ENCODE peak calls at places on chromosomes 1 and 21, in six cellular contexts. X is kidney tubule cell, J is non-pigmented ciliary epithelial cell, Z is A172, H is lower lobe of right lung, U is sciatic nerve. R is an unnamed sample.

GRCh38 chr1:53754484-53755312 is 15.7 kb upstream of the GLIS1 start:
- DNase-seq in J (no peak), X (peak), Z (peak), H (no peak), U (peak), R (no peak)

GRCh38 chr1:183470147-183470960 is 1.9 kb upstream of the SMG7 start:
- DNase-seq in H (peak), X (peak), J (no peak), Z (peak), U (peak), R (peak)

GRCh38 chr1:104780470-104781078 is 1030.9 kb downstream of the AMY1C start:
- DNase-seq in J (no peak), H (no peak), X (peak), U (no peak), Z (peak), R (no peak)

GRCh38 chr1:229563701-229564100 is 5.2 kb upstream of the ABCB10 start:
- DNase-seq in Z (peak), U (no peak), J (peak), H (no peak), X (peak), R (no peak)

GRCh38 chr1:241532173-241532553 is at the start of gene KMO:
- DNase-seq in J (no peak), Z (peak), H (no peak), U (no peak), X (peak), R (no peak)

GRCh38 chr1:181131255-181131901 is 42.9 kb downstream of the IER5 start:
- DNase-seq in Z (no peak), J (no peak), H (no peak), U (no peak), X (no peak), R (no peak)

GRCh38 chr1:185345913-185346717 is 29.1 kb upstream of the IVNS1ABP start:
- DNase-seq in H (no peak), U (no peak), J (no peak), X (no peak), Z (no peak), R (no peak)

GRCh38 chr1:73947009-73947408 is 251.0 kb downstream of the LRRIQ3 start:
- DNase-seq in Z (no peak), U (no peak), H (no peak), J (no peak), X (peak), R (no peak)

GRCh38 chr1:31912839-31913239 is 25.3 kb downstream of the PTP4A2 start:
- DNase-seq in H (no peak), J (no peak), U (no peak), X (no peak), Z (no peak), R (no peak)

GRCh38 chr1:227788279-227789041 is 27.0 kb upstream of the PRSS38 start:
- DNase-seq in Z (peak), X (peak), J (no peak), H (peak), U (peak), R (peak)

GRCh38 chr1:15049067-15049466 is 104.5 kb upstream of the TMEM51 start:
- DNase-seq in H (no peak), J (no peak), X (no peak), Z (no peak), U (no peak), R (no peak)

GRCh38 chr21:45366931-45367401 is 38.0 kb upstream of the COL18A1 start:
- DNase-seq in J (peak), U (no peak), X (peak), H (no peak), Z (peak), R (peak)

GRCh38 chr1:227316941-227317540 is 1.3 kb downstream of the CDC42BPA start:
- DNase-seq in H (no peak), J (no peak), U (no peak), X (peak), Z (no peak), R (peak)

GRCh38 chr1:90133133-90133532 is 138.2 kb downstream of the ZNF326 start:
- DNase-seq in J (no peak), U (no peak), Z (peak), H (no peak), X (peak), R (peak)

GRCh38 chr21:42653492-42654061 is at the start of gene PDE9A:
- DNase-seq in X (no peak), Z (no peak), U (no peak), H (peak), J (no peak), R (no peak)

GRCh38 chr1:41958015-41958673 is 39.4 kb upstream of the HIVEP3 start:
- DNase-seq in X (no peak), H (no peak), U (no peak), Z (no peak), J (no peak), R (no peak)

GRCh38 chr1:18539171-18539570 is 58.4 kb downstream of the KLHDC7A start:
- DNase-seq in Z (no peak), X (peak), J (no peak), U (peak), H (peak), R (no peak)